ENCODE peak calls at places on chromosomes 4 and X, in four cellular contexts. E is endodermal cell, J is psoas muscle, P is heart right ventricle. I is an unnamed sample.

GRCh38 chrX:12974797-12975669 is at the start of gene TMSB4X:
- DNase-seq in E (peak; percentile 96), J (peak; percentile 82), P (peak; percentile 83), I (peak; percentile 77)

GRCh38 chr4:81405900-81406401 is 65.8 kb downstream of the RASGEF1B start:
- DNase-seq in E (no peak), P (peak; percentile 64), J (no peak), I (peak; percentile 59)

GRCh38 chrX:48864210-48864609 is 28.8 kb upstream of the PCSK1N start:
- DNase-seq in J (no peak), E (no peak), P (no peak), I (no peak)

GRCh38 chr4:173073939-173074500 is 94.6 kb upstream of the GALNT7 start:
- DNase-seq in P (no peak), E (no peak), J (no peak), I (no peak)

GRCh38 chr4:135533053-135533452 is 1331.5 kb upstream of the PABPC4L start:
- DNase-seq in E (no peak), P (no peak), J (no peak), I (no peak)

GRCh38 chr4:8646296-8647093 is 53.9 kb downstream of the CPZ start:
- DNase-seq in P (peak; percentile 2), E (peak; percentile 40), J (no peak), I (no peak)

GRCh38 chr4:106305435-106306055 is 10.5 kb downstream of the TBCK start:
- DNase-seq in P (no peak), E (no peak), J (no peak), I (no peak)

GRCh38 chr4:32830160-32830559 is 2110.0 kb downstream of the PCDH7 start:
- DNase-seq in P (no peak), E (no peak), J (no peak), I (no peak)

GRCh38 chr4:109232666-109233065 is 69.8 kb downstream of the COL25A1 start:
- DNase-seq in E (no peak), J (no peak), P (no peak), I (no peak)

GRCh38 chr4:73021634-73022033 is 47.9 kb downstream of the COX18 start:
- DNase-seq in E (no peak), J (no peak), P (no peak), I (no peak)

GRCh38 chrX:137151403-137151802 is 117.6 kb upstream of the GPR101 start:
- DNase-seq in E (peak; percentile 61), J (no peak), P (no peak), I (no peak)

GRCh38 chr4:145218251-145218650 is 37.9 kb upstream of the OTUD4 start:
- DNase-seq in J (no peak), P (peak; percentile 9), E (no peak), I (no peak)

GRCh38 chr4:13627185-13627605 is 330 bp downstream of the BOD1L1 start:
- DNase-seq in P (no peak), E (no peak), J (peak; percentile 27), I (no peak)

GRCh38 chr4:142850478-142850877 is 4.4 kb upstream of the INPP4B start:
- DNase-seq in P (no peak), J (no peak), E (no peak), I (no peak)

GRCh38 chr4:15779336-15779735 is 1.2 kb downstream of the CD38 start:
- DNase-seq in J (peak; percentile 43), P (peak; percentile 58), E (peak; percentile 75), I (peak; percentile 43)

GRCh38 chr4:15786743-15787142 is 8.6 kb downstream of the CD38 start:
- DNase-seq in E (no peak), J (no peak), P (no peak), I (no peak)

GRCh38 chr4:15781427-15782095 is 3.4 kb downstream of the CD38 start:
- DNase-seq in J (no peak), P (no peak), E (no peak), I (no peak)

GRCh38 chr4:15779789-15780188 is 1.7 kb downstream of the CD38 start:
- DNase-seq in P (no peak), E (no peak), J (no peak), I (no peak)

DNA sequence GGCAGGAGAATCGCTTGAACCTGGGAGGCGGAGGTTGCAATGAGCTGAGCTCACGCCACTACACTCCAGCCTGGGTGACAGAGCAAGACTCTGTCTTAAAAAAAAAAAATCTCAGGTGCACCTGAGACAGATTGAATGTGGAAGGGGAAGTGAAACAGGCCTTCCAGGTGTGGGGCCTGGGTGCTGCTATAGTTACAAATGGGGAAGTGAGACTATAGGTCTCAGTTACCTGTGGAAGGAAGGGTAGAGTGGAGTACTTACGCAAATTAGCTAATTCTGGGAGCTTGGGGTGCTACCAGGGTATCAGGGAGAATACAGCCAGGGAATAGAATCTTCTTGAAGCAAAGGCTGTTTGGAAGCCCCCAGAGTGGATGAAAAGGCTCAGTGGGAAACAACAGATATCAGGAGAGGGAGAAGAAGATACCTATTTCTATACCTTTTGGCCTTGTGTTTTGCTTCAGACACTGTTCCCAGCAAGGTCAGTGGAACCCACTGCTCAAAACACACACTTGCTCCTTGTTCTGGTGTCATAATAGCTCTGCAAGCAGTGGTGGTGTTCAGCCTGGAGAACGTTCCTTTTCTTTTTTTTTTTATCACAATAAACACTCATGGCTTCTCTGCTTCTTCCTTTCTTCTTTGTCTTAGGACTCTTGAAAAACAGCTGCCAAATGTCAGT is 7.0 kb downstream of the CD38 start:
- DNase-seq in P (no peak), J (no peak), E (no peak), I (no peak)
- H3K9me3 ChIP-seq in P (no peaks in the 10 kb centered on the region), J (no peaks in the 10 kb centered on the region), E (no peaks in the 10 kb centered on the region), I (no peaks in the 10 kb centered on the region)

DNA sequence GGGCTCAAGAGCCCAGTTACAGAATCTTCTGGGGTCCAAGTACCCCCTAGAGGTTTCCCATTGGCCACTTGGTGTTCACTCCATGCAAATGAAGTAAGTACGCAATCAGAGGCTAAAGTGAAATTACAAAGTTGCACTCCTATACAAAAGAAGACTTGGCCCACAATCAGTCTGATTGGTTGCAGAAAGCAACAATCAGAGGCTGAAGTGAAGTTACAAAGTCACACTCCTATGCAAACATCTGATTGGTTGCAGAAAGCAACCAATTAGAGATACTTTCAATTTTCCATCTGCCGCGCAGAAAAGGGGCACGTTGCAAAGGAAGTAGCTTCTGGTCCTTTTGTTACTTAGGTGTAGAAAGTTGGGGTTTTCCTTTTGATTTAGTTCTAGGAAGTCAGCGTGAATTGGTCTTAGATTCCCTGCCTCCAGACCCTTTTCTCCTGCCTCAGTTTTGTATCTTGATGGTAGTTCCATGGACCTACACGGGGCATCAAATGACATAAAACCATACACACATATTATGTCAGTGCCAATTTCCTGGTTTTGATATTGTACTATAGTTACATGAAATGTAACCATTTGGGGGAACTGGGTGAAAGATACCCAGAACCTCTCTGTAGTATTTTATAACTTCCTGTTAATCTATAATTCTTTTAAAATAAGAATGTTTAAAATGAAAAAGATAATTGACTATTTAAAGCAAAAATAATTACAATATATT is 12.4 kb upstream of the PIN4 start:
- DNase-seq in P (peak; percentile 8), E (no peak), J (no peak), I (no peak)
- H3K9me3 ChIP-seq in P (no peaks in the 10 kb centered on the region), E (no peaks in the 10 kb centered on the region), J (no peaks in the 10 kb centered on the region), I (no peaks in the 10 kb centered on the region)

DNA sequence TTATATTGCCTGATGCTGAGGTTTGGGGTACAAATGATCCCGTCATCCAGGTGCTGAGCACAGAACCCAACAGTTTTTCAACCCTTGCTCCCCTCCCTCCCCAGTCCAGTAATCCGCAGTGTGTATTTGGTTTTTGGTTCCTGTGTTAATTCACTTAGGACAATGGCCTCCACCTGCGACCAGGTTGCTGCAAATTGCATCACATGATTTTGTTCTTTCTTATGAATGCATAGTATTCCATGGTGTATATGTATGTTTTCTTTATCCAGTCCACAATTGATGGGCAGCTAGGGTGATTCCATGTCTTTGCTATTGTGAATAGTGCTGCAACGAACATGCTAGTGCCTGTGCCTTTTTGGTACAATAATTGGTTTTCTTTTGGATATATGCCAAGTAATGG is 25.4 kb downstream of the GABRQ start:
- DNase-seq in J (no peak), E (no peak), P (no peak), I (no peak)
- H3K9me3 ChIP-seq in J (peaks cover 18% of the 10 kb centered on the region), E (no peaks in the 10 kb centered on the region), P (no peaks in the 10 kb centered on the region), I (no peaks in the 10 kb centered on the region)

DNA sequence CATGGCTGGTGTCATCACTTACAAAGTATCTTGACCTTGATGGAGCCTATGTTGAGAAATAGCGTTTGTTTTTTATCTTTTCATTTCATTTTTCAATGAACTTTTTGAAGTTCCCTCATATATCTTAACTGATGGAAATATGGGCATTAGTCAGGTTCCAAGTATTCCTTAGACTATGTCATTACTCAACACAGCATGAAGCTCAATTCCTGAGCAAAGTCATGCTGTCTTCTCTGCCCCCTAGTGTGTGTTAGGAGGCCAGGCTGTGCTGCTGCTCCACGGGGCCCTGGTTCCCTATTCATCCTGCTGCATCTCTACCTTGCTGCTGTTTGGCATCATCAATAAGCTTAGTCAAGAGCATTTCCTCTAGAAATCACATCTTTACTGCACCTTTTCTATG is 40.9 kb downstream of the GPR143 start:
- DNase-seq in J (no peak), P (no peak), E (no peak), I (no peak)
- H3K9me3 ChIP-seq in J (peaks cover 22% of the 10 kb centered on the region), P (no peaks in the 10 kb centered on the region), E (peaks cover 20% of the 10 kb centered on the region), I (no peaks in the 10 kb centered on the region)

DNA sequence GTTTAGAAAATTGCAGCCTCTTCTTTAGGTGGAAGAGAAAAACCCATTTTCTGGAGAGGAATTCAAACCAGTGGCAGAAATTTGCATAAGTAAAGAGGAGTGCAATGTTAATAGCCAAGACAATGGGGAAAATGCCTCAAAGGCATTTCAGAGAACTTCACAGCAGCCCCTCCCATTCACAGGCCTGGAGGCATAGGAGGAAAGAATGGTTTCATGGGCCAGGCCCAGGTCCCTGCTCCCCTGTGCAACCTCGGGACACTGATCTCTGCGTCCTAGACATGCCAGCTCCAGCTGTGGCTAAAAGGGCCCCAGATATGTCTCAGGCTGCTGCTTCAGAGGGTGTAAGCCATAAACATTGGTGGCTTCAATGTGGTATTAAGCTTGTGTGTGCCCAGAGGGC is 161.8 kb upstream of the CENPE start:
- DNase-seq in E (no peak), P (no peak), J (no peak), I (no peak)
- H3K9me3 ChIP-seq in E (peaks cover 44% of the 10 kb centered on the region), P (peaks cover 13% of the 10 kb centered on the region), J (peaks cover 8% of the 10 kb centered on the region), I (no peaks in the 10 kb centered on the region)

DNA sequence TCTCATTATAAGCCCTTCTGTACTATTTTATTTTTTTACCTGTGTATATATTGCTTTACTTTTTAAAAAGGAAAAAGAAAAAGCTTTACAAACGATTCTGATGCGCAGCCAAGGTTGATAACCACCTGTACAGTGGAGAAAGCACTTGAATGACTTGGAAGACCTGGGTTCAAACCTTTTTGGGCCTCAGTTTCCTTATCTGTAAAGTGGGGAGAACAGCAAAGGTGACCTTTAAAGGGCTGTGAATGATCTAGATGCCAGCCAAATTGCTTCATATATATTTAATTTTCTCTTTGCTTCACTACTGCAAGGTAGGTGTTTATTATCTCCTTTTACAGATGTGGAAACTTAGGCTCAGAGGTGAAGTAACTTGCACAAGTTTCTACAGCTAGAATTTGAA is 45.0 kb downstream of the SMC1A start:
- DNase-seq in J (no peak), P (no peak), E (no peak), I (no peak)
- H3K9me3 ChIP-seq in J (no peaks in the 10 kb centered on the region), P (no peaks in the 10 kb centered on the region), E (peaks cover 4% of the 10 kb centered on the region), I (no peaks in the 10 kb centered on the region)

I was measured in prostate gland.